ENCODE peak calls at places on chromosomes 16 and 17, in nine cellular contexts. E is M059J, I is Ammon's horn, P is T-helper 2 cell, X is cardiac muscle cell, L is pulmonary artery endothelial cell, W is hypothalamus, S is left lobe of liver, J is GM04503. U is an unnamed sample.

GRCh38 chr16:57260294-57260929 is 15.4 kb downstream of the ARL2BP start:
- DNase-seq in E (peak; percentile 76), I (peak; percentile 89), P (no peak), X (peak; percentile 77), L (peak; percentile 93), W (peak; percentile 85), S (peak; percentile 36), J (no peak), U (peak; percentile 48)

GRCh38 chr17:40659909-40660308 is 5.1 kb downstream of the KRT222 start:
- DNase-seq in E (no peak), I (no peak), P (no peak), X (no peak), L (no peak), W (no peak), S (no peak), J (no peak), U (no peak)

GRCh38 chr17:58956997-58957724 is 149.5 kb downstream of the TRIM37 start:
- DNase-seq in E (peak; percentile 33), I (no peak), P (no peak), X (peak; percentile 36), L (peak; percentile 4), W (no peak), S (no peak), J (no peak), U (no peak)

GRCh38 chr16:65377131-65377649 is 255.3 kb upstream of the CDH11 start:
- DNase-seq in E (peak; percentile 40), I (no peak), P (no peak), X (no peak), L (no peak), W (no peak), S (no peak), J (peak; percentile 9), U (no peak)

GRCh38 chr16:50677351-50677750 is 3.8 kb downstream of the SNX20 start:
- DNase-seq in E (no peak), I (no peak), P (no peak), X (no peak), L (no peak), W (no peak), S (no peak), J (no peak), U (no peak)

GRCh38 chr16:85425061-85425662 is 188.0 kb upstream of the GSE1 start:
- DNase-seq in E (no peak), I (no peak), P (no peak), X (no peak), L (no peak), W (no peak), S (peak; percentile 43), J (no peak), U (peak; percentile 13)

GRCh38 chr17:39782481-39782880 is 44.7 kb downstream of the GRB7 start:
- DNase-seq in E (no peak), I (no peak), P (no peak), X (peak; percentile 88), L (no peak), W (no peak), S (no peak), J (no peak), U (peak; percentile 26)

GRCh38 chr16:17724242-17724898 is 253.6 kb upstream of the XYLT1 start:
- DNase-seq in E (peak; percentile 86), I (no peak), P (no peak), X (no peak), L (no peak), W (no peak), S (no peak), J (peak; percentile 1), U (no peak)

GRCh38 chr16:24508614-24509013 is 30.8 kb upstream of the RBBP6 start:
- DNase-seq in E (peak; percentile 92), I (no peak), P (no peak), X (peak; percentile 88), L (peak; percentile 71), W (no peak), S (no peak), J (peak; percentile 68), U (no peak)

GRCh38 chr17:417691-418420 is 65.2 kb upstream of the RPH3AL start:
- DNase-seq in E (no peak), I (no peak), P (no peak), X (no peak), L (no peak), W (no peak), S (no peak), J (no peak), U (no peak)

GRCh38 chr17:38685485-38685884 is 10.7 kb upstream of the EPOP start:
- DNase-seq in E (no peak), I (peak; percentile 78), P (no peak), X (no peak), L (no peak), W (peak; percentile 11), S (peak; percentile 48), J (no peak), U (peak; percentile 47)

GRCh38 chr17:17414316-17414937 is 62.4 kb upstream of the MED9 start:
- DNase-seq in E (peak; percentile 84), I (peak; percentile 77), P (no peak), X (peak; percentile 78), L (no peak), W (peak; percentile 70), S (no peak), J (peak; percentile 71), U (no peak)

GRCh38 chr17:47726796-47727703 is 6.0 kb upstream of the TBX21 start:
- DNase-seq in E (no peak), I (no peak), P (no peak), X (no peak), L (no peak), W (no peak), S (no peak), J (no peak), U (no peak)

GRCh38 chr17:50020841-50021599 is 26.0 kb upstream of the DLX3 start:
- DNase-seq in E (no peak), I (no peak), P (no peak), X (no peak), L (no peak), W (no peak), S (no peak), J (no peak), U (no peak)

GRCh38 chr16:11007714-11008240 is 63.4 kb downstream of the CLEC16A start:
- DNase-seq in E (no peak), I (no peak), P (no peak), X (no peak), L (no peak), W (no peak), S (no peak), J (no peak), U (no peak)

GRCh38 chr17:48544356-48545021 is 420 bp downstream of the HOXB2 start:
- DNase-seq in E (peak; percentile 81), I (no peak), P (no peak), X (peak; percentile 89), L (peak; percentile 47), W (no peak), S (peak; percentile 68), J (peak; percentile 70), U (peak; percentile 86)

GRCh38 chr16:69724414-69724873 is 1.9 kb downstream of the NQO1 start:
- DNase-seq in E (no peak), I (no peak), P (no peak), X (no peak), L (no peak), W (no peak), S (no peak), J (no peak), U (no peak)

GRCh38 chr16:11666108-11667055 is 1.9 kb upstream of the SNN start:
- DNase-seq in E (no peak), I (no peak), P (no peak), X (no peak), L (no peak), W (no peak), S (no peak), J (no peak), U (no peak)

U was measured in left cardiac atrium.